ENCODE peak calls at places on chromosome 19, in six cellular contexts. N, L, Q, I, S and K are unnamed samples.

GRCh38 chr19:2582984-2583956 is 107.3 kb downstream of the GADD45B start:
- DNase-seq in N (no peak), L (peak), Q (no peak), I (no peak), S (no peak), K (no peak)

GRCh38 chr19:38321646-38322323 is 2.1 kb downstream of the KCNK6 start:
- DNase-seq in N (no peak), L (peak), Q (no peak), I (no peak), S (peak), K (no peak)

GRCh38 chr19:45472557-45473365 is 5.0 kb downstream of the FOSB start:
- DNase-seq in N (no peak), L (no peak), Q (no peak), I (no peak), S (no peak), K (no peak)

GRCh38 chr19:44808463-44809371 is at the start of gene BCAM:
- DNase-seq in N (no peak), L (peak), Q (peak), I (peak), S (peak), K (peak)

GRCh38 chr19:28027116-28027515 is 1185.8 kb downstream of the UQCRFS1 start:
- DNase-seq in N (no peak), L (no peak), Q (no peak), I (no peak), S (no peak), K (no peak)

GRCh38 chr19:49761625-49762311 is 1.3 kb downstream of the TSKS start:
- DNase-seq in N (no peak), L (peak), Q (no peak), I (no peak), S (no peak), K (no peak)

GRCh38 chr19:17803264-17803896 is 8.4 kb downstream of the B3GNT3 start:
- DNase-seq in N (peak), L (no peak), Q (no peak), I (no peak), S (no peak), K (peak)

GRCh38 chr19:31102674-31103073 is 246.6 kb downstream of the TSHZ3 start:
- DNase-seq in N (no peak), L (no peak), Q (no peak), I (no peak), S (no peak), K (no peak)

GRCh38 chr19:48203227-48203793 is 32.8 kb downstream of the ZSWIM9 start:
- DNase-seq in N (no peak), L (no peak), Q (no peak), I (no peak), S (no peak), K (no peak)

GRCh38 chr19:49749771-49750170 is 13.3 kb downstream of the TSKS start:
- DNase-seq in N (no peak), L (no peak), Q (no peak), I (no peak), S (no peak), K (no peak)

GRCh38 chr19:35484637-35485036 is 5.6 kb downstream of the KRTDAP start:
- DNase-seq in N (no peak), L (no peak), Q (no peak), I (no peak), S (no peak), K (no peak)
- TF ChIP-seq CTCF in N (no peak), L (no peak), Q (no peak), I (no peak), S (no peak), K (no peak)

DNA sequence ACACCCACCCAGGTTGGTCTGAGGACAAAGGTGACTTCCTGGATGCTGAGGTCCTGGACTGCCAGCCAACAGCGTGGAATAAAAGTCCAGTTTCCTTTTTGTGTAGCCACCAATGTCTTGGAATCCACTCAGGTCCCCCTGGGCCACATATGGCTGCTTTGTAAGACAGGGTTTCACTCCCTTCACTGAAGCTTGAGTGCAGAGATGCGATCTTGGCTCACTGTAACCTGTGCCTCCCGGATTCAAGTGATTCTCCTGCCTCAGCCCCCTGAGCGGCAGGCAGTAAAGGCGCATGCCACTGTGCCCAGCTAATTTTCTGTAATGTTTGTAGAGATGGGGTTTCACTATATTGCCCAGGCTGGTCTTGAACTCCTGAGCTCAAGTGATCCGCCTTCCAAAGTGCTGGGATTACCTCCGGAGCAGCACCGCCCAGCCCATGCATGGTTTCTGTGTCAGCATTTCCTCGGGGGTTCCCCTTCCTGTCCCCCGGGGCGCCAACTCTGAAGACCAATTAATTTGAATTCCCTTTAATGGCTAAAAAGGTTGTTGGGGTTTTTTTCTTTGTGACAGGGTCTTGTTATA is 17.5 kb downstream of the KANK2 start:
- DNase-seq in N (no peak), L (no peak), Q (no peak), I (no peak), S (no peak), K (no peak)
- TF ChIP-seq CTCF in N (no peak), L (no peak), Q (no peak), I (no peak), S (no peak), K (no peak)

DNA sequence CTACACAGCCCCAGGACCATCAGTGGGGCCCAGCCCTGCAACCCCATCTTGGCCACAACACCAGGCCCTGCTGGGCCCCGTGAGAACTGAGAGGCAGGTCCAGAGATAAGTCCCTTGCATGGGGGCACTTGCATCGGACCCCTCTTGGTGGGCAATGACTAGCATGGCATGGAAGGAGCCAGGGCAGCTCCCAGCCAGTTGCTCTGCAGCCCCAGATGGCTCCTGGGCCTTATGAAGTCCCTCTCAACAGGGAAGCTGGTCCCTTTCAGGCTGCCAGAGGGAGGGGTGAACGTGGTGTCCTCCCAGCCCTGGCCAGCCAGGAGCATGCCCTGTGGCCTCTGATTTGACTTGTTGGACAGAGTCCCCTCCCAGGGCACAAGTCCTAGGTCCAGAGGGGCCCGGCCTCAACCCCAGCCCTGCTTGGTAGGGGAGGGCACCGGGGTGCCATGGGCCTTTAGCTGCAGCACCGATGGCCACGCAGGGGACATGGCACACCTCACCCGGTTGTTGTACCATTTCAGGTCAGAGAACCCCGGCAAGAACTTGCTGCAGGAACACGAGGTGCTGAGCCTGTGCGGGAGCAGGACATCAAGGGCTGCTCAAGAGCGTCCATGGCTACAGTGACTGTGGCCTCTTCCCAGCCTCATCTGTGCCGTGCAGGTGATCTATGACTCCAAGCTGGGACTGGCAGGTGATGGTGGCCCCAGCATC is 17.4 kb upstream of the ZNF14 start:
- DNase-seq in N (no peak), L (no peak), Q (no peak), I (no peak), S (no peak), K (no peak)
- TF ChIP-seq CTCF in N (no peak), L (no peak), Q (no peak), I (no peak), S (no peak), K (no peak)

GRCh38 chr19:10643968-10644290 is 10.2 kb upstream of the ILF3 start:
- DNase-seq in N (no peak), L (no peak), Q (no peak), I (no peak), S (no peak), K (no peak)
- TF ChIP-seq CTCF in N (no peak), L (no peak), Q (no peak), I (no peak), S (no peak), K (no peak)

GRCh38 chr19:670609-671075 is 5.5 kb upstream of the FSTL3 start:
- DNase-seq in N (no peak), L (no peak), Q (no peak), I (no peak), S (no peak), K (no peak)
- TF ChIP-seq CTCF in N (no peak), L (peak), Q (peak), I (no peak), S (no peak), K (no peak)

DNA sequence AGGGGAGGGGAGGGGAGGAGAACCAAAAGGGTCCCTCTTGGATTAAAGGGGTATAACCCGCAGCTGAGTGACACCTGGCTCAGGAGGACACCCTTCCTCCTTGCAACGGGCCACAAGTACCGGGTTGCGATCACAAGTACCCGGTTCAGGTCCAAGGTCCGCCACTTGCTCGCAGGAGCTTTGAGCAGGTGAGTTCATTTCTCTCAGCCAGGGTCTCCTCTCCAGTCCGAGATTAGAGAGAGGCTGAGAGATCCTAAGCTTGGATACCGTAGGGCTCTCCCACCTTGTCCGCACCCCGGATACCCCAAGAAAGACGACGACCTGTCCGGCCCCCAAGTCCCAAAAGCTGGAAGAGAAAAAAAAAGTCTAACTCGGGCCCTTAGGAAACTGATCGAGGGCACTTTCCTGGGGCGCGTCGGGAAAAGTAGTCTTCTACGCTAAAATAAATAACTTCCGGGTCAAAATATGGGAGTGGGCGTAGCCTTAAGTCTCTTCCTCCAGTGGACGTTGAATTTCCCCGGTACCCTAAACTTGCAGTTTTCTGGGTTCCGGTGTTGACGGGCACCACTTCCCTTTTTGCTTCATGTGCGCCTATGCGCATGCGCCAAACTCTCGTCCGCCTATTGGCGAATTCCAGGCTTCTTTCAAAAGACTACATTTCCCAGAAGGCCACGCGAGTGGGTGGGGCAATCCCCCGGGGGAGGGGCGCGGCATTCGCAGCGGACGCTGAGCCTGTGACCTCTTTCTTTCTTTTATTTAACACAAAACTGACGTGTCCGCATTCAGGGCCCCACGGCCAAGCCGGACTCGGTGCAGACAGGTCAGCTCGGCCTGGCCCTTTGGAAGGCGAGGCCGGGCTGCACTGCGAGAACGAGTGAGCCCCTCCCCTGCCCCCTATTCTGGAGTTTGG is 4.4 kb downstream of the C19orf67 start:
- DNase-seq in N (peak), L (peak), Q (peak), I (peak), S (peak), K (peak)
- TF ChIP-seq CTCF in N (no peak), L (no peak), Q (no peak), I (no peak), S (no peak), K (no peak)

DNA sequence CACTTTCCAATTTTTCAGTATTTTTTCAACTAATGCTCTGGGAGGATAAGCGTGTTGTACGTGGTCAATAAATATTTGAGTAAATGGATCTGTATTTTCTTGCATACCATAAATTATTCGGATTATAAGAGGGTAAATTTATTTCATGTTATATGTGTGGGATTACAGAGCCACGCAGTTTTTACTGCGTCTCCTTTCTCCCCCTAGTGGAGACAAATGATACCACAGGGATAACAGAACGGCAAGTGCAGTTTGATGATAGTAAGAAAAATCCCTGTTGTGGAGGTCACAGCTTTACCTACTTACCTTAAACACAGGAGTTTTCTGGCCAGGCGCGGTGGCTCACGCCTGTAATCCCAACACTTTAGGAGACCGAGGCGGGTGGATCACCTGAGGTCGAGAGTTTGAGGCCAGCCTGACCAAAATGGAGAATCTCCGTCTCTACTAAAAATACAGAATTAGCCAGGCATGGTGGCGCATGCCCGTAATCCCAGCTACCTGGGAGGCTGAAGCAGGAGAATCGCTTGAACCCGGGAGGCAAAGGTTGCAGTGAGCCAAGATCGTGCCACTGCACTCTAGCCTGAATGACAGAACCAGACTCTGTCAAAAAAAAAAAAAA is 16.8 kb downstream of the MBD3L2B start:
- DNase-seq in N (no peak), L (peak), Q (no peak), I (no peak), S (peak), K (no peak)
- TF ChIP-seq CTCF in N (peak), L (peak), Q (peak), I (no peak), S (peak), K (peak)